ENCODE peak calls at places on chromosome 20, in ten cellular contexts. U is fibroblast of lung; J is left ventricle myocardium inferior; O is foreskin keratinocyte; X is CD8-positive, alpha-beta T cell; V is A549; Y is thoracic aorta; C is AG04450; R is brain microvascular endothelial cell; B is heart right ventricle. I is an unnamed sample.

GRCh38 chr20:4966826-4967751 is 34.2 kb downstream of the SLC23A2 start:
- DNase-seq in U (no peak), X (no peak), V (peak; percentile 82), O (no peak), C (no peak), B (no peak), Y (no peak), J (no peak), R (no peak), I (no peak)

GRCh38 chr20:36018208-36018988 is 50.0 kb downstream of the CNBD2 start:
- DNase-seq in V (peak; percentile 19), X (no peak), O (no peak), R (no peak), Y (no peak), C (no peak), J (no peak), B (no peak), U (no peak), I (no peak)

GRCh38 chr20:37323985-37324384 is 22.0 kb upstream of the SRC start:
- DNase-seq in V (no peak), U (peak; percentile 88), O (peak; percentile 77), Y (no peak), R (peak; percentile 48), J (no peak), B (no peak), C (peak; percentile 72), X (no peak), I (no peak)

GRCh38 chr20:54474866-54475265 is 527 bp upstream of the DOK5 start:
- DNase-seq in U (no peak), C (no peak), R (no peak), Y (no peak), X (no peak), O (no peak), B (no peak), V (no peak), J (no peak), I (no peak)

GRCh38 chr20:38173237-38174156 is 8.4 kb upstream of the TGM2 start:
- DNase-seq in B (no peak), C (peak; percentile 43), O (peak; percentile 71), Y (peak; percentile 71), R (peak; percentile 94), U (peak; percentile 95), X (no peak), J (peak; percentile 46), V (peak; percentile 92), I (no peak)

GRCh38 chr20:47929368-47930115 is 144.3 kb upstream of the SULF2 start:
- DNase-seq in U (peak; percentile 89), V (no peak), O (peak; percentile 89), J (no peak), X (no peak), C (no peak), R (no peak), B (no peak), Y (no peak), I (no peak)

GRCh38 chr20:17806739-17807441 is 107.1 kb downstream of the BANF2 start:
- DNase-seq in B (peak; percentile 88), O (no peak), V (no peak), U (peak; percentile 84), X (no peak), J (peak; percentile 85), Y (no peak), C (peak; percentile 54), R (peak; percentile 58), I (peak; percentile 62)

GRCh38 chr20:64056639-64056888 is 6.4 kb upstream of the TCEA2 start:
- DNase-seq in B (no peak), U (no peak), R (no peak), J (no peak), X (no peak), O (no peak), V (no peak), C (no peak), Y (no peak), I (no peak)

GRCh38 chr20:20358801-20359200 is 9.1 kb upstream of the INSM1 start:
- DNase-seq in V (no peak), J (no peak), C (no peak), R (no peak), O (no peak), Y (no peak), U (no peak), X (no peak), B (no peak), I (no peak)

GRCh38 chr20:63782051-63782471 is 42.5 kb downstream of the SLC2A4RG start:
- DNase-seq in X (peak; percentile 15), J (no peak), B (no peak), C (no peak), R (no peak), O (no peak), U (no peak), V (no peak), Y (no peak), I (no peak)

GRCh38 chr20:63124782-63125580 is 91.0 kb downstream of the YTHDF1 start:
- DNase-seq in J (peak; percentile 2), C (no peak), R (no peak), U (no peak), B (no peak), Y (no peak), X (no peak), V (no peak), O (no peak), I (peak; percentile 18)

GRCh38 chr20:41900292-41900691 is 282.1 kb upstream of the CHD6 start:
- DNase-seq in B (no peak), J (no peak), O (no peak), Y (no peak), X (no peak), U (no peak), R (no peak), V (no peak), C (no peak), I (no peak)

DNA sequence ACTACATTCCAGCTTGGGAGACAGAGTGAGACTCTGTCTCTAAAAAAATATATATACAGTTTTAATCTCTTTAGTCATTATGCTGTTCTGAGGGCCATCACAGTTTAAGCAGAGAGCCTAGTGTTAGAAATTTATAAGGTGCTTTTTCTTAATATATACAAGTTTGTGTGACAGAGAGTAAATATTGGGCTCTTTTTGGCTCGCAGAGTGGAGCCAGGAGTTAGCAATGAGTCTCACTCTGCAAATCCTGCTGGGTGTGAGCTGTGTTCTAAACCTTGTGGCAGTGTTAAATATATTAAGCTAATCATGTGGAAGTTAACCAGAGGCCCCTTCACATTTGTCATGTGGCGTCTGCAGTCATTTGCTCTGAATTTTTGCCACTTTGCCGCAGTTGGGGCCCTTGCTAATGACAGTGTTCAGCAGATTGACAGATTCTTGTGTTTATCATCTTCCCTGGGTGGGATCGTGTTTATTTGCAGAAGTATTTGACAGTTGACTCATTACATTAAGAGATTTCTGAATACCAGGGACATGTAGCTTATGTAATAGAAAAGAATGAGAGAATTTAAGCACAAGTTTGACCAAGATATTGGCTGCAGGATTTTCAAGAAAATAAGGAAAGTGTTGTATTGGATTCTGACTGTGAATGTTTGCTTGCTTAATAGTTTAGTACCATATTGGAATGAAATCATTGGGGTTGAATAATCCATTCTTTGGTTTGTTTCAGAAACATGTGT is 37.9 kb downstream of the SPATA2 start:
- DNase-seq in V (no peak), U (peak; percentile 33), X (no peak), R (no peak), J (no peak), O (no peak), Y (no peak), B (no peak), C (no peak), I (no peak)
- H3K27ac ChIP-seq in V (no peak overlapping the region), U (no peak overlapping the region), X (no peak overlapping the region), R (no peak overlapping the region), J (no peak overlapping the region), O (no peak overlapping the region), Y (peak overlapping the region; percentile 77), B (no peak overlapping the region), C (no peak overlapping the region), I (no peak overlapping the region)

DNA sequence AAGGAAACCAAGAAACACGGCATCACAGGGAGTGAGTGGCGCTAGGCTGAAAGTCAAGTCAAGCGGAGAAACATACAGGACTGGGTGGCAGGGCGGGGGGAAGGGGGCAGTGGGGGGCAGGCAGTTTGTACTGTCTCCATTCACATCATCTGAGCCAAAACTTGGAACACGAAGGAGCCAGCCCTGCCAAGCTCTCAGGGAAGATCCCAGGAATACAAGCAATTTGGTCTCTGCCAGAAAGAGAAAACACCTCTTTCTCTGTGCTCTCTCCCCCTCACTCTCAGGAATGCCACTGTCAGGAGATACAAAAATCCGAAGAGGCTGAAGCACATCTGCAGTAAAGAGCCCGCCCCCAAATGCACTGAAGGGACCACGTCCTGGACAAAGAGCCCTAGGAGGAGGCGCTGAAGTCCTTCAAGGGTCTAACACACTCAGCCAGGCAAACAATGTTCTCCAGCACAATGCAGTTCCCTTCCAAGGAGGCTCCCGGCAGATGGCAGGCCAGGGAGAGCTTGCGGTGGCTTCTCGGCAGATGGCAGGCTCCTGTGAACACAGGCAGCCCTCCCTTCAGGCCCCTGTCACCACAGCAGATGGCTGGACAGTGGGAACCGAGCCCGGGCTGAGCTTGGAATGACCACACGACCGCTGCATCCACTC is 90.0 kb downstream of the ATP9A start:
- DNase-seq in J (no peak), C (no peak), Y (no peak), O (no peak), V (no peak), B (no peak), U (peak; percentile 23), X (no peak), R (no peak), I (no peak)
- TF ChIP-seq CTCF in J (no peak), C (peak; percentile 21), Y (no peak), O (no peak), V (no peak), B (no peak), U (peak; percentile 12), X (no peak), R (peak; percentile 30), I (no peak)

GRCh38 chr20:49619113-49620048 is 51.4 kb upstream of the PTGIS start:
- DNase-seq in U (no peak), Y (no peak), V (no peak), J (no peak), R (no peak), C (no peak), O (no peak), B (no peak), X (no peak), I (no peak)
- H3K27ac ChIP-seq in U (no peak overlapping the region), Y (no peak overlapping the region), V (no peak overlapping the region), J (no peak overlapping the region), R (no peak overlapping the region), C (no peak overlapping the region), O (no peak overlapping the region), B (no peak overlapping the region), X (no peak overlapping the region), I (no peak overlapping the region)

GRCh38 chr20:31785089-31785488 is 34.1 kb upstream of the MYLK2 start:
- DNase-seq in X (no peak), J (no peak), O (no peak), C (no peak), B (no peak), V (no peak), Y (no peak), R (no peak), U (no peak), I (no peak)

GRCh38 chr20:31790401-31790800 is 28.8 kb upstream of the MYLK2 start:
- DNase-seq in R (no peak), O (no peak), V (no peak), X (no peak), Y (no peak), U (peak; percentile 51), J (no peak), C (no peak), B (no peak), I (no peak)

DNA sequence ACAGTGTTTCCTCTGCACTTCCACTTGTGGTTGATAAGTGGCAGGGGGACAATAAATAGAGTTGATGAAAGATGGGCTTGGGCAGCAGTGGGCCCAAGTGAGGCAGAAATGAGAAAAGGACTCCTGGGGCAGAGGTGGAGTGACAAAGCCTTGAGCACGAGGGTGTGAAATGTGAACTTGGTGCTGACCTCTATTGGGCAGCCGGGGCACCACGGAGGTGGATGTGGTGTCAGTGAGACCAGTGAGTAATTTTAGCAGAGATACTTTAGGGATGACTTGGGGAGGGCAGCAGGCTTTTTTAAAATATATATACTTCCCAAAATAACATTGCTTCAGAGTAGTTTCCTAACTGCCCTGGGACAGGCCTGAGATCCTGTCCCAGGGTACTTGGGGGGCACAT is 30.6 kb upstream of the MYLK2 start:
- DNase-seq in J (no peak), X (no peak), Y (no peak), C (no peak), V (peak; percentile 20), O (no peak), B (no peak), R (no peak), U (no peak), I (no peak)
- TF ChIP-seq CTCF in J (no peak), X (no peak), Y (no peak), C (peak; percentile 19), V (peak; percentile 10), O (no peak), B (peak; percentile 30), R (peak; percentile 19), U (no peak), I (no peak)

I was measured in left lung.